ENCODE peak calls at places on chromosomes 16 and 17, in five cellular contexts. R is SK-N-SH, F is GM12878, Q is HepG2, K is K562. Z is an unnamed sample.

GRCh38 chr17:83073389-83074063 is 5.9 kb upstream of the METRNL start:
- DNase-seq in F (no peak), Q (no peak), R (no peak), K (peak), Z (no peak)

GRCh38 chr17:45022655-45023339 is 28.6 kb downstream of the DCAKD start:
- DNase-seq in F (peak), Q (no peak), K (no peak), R (no peak), Z (no peak)

GRCh38 chr16:73040136-73040535 is 7.8 kb downstream of the ZFHX3 start:
- DNase-seq in Q (no peak), F (no peak), R (no peak), K (no peak), Z (no peak)

GRCh38 chr16:85631802-85632393 is 18.8 kb downstream of the GSE1 start:
- DNase-seq in Q (no peak), K (no peak), F (no peak), R (peak), Z (no peak)

GRCh38 chr16:1772908-1773702 is at the start of gene MRPS34:
- DNase-seq in F (peak), R (peak), K (peak), Q (peak), Z (peak)

GRCh38 chr17:32261937-32262510 is 3.6 kb upstream of the RHBDL3 start:
- DNase-seq in Q (no peak), F (no peak), R (no peak), K (no peak), Z (no peak)

GRCh38 chr17:34673516-34673915 is 94.1 kb downstream of the TMEM132E start:
- DNase-seq in F (no peak), K (no peak), R (no peak), Q (no peak), Z (no peak)

GRCh38 chr16:81745704-81746558 is 33.2 kb upstream of the PLCG2 start:
- DNase-seq in Q (peak), R (peak), K (peak), F (no peak), Z (peak)

GRCh38 chr17:44424828-44425463 is 35.5 kb upstream of the ITGA2B start:
- DNase-seq in R (no peak), K (no peak), Q (no peak), F (no peak), Z (no peak)

GRCh38 chr17:48804936-48805411 is 12.1 kb downstream of the TTLL6 start:
- DNase-seq in Q (peak), F (no peak), R (peak), K (peak), Z (peak)

GRCh38 chr17:32310927-32311568 is 30.9 kb downstream of the C17orf75 start:
- DNase-seq in R (peak), Q (no peak), F (no peak), K (no peak), Z (no peak)

GRCh38 chr17:16934133-16934795 is 37.7 kb downstream of the TNFRSF13B start:
- DNase-seq in K (no peak), Q (no peak), F (no peak), R (no peak), Z (no peak)

GRCh38 chr16:55853114-55853513 is 20.2 kb upstream of the CES1 start:
- DNase-seq in Q (no peak), R (no peak), F (no peak), K (no peak), Z (no peak)

GRCh38 chr17:76501018-76501826 is at the start of gene RHBDF2:
- DNase-seq in K (peak), F (peak), R (peak), Q (peak), Z (peak)

GRCh38 chr16:28090646-28091377 is 27.3 kb upstream of the GSG1L start:
- DNase-seq in F (no peak), R (peak), Q (no peak), K (peak), Z (no peak)

GRCh38 chr16:23920446-23920845 is 84.7 kb downstream of the PRKCB start:
- DNase-seq in R (no peak), K (no peak), Q (no peak), F (no peak), Z (no peak)

GRCh38 chr17:75144816-75145511 is 9.3 kb downstream of the JPT1 start:
- DNase-seq in K (no peak), Q (no peak), F (no peak), R (no peak), Z (no peak)

GRCh38 chr16:86158688-86159360 is 259.9 kb downstream of the IRF8 start:
- DNase-seq in K (no peak), F (no peak), R (no peak), Q (no peak), Z (no peak)

GRCh38 chr17:77332981-77333685 is 192.4 kb downstream of the SEC14L1 start:
- DNase-seq in K (peak), F (no peak), R (no peak), Q (no peak), Z (no peak)

GRCh38 chr17:77445908-77446535 is 305.3 kb downstream of the SEC14L1 start:
- DNase-seq in R (no peak), F (no peak), Q (no peak), K (no peak), Z (peak)

GRCh38 chr16:28108590-28109247 is 45.2 kb upstream of the GSG1L start:
- DNase-seq in K (no peak), Q (no peak), R (no peak), F (no peak), Z (peak)

GRCh38 chr16:89319883-89320716 is 102.6 kb downstream of the ZNF778 start:
- DNase-seq in Q (peak), K (peak), R (no peak), F (peak), Z (no peak)

GRCh38 chr17:8126306-8127066 is 2.6 kb upstream of the HES7 start:
- DNase-seq in R (peak), K (peak), Q (no peak), F (no peak), Z (no peak)

GRCh38 chr17:30343741-30344140 is 9.9 kb upstream of the TMIGD1 start:
- DNase-seq in Q (no peak), R (no peak), F (no peak), K (no peak), Z (no peak)

GRCh38 chr16:27174007-27174406 is 29.3 kb upstream of the KDM8 start:
- DNase-seq in F (no peak), R (peak), K (no peak), Q (no peak), Z (no peak)

GRCh38 chr16:4615389-4616046 is 830 bp upstream of the UBALD1 start:
- DNase-seq in F (no peak), K (no peak), R (no peak), Q (no peak), Z (no peak)

GRCh38 chr17:46020023-46020735 is 21.1 kb downstream of the STH start:
- DNase-seq in F (peak), K (no peak), Q (no peak), R (no peak), Z (peak)

GRCh38 chr17:17422641-17423040 is 54.2 kb upstream of the MED9 start:
- DNase-seq in K (no peak), Q (no peak), R (no peak), F (no peak), Z (no peak)

GRCh38 chr17:4544135-4544651 is 11.0 kb downstream of the MYBBP1A start:
- DNase-seq in R (no peak), K (no peak), Q (no peak), F (no peak), Z (no peak)

GRCh38 chr17:18946536-18946935 is 5.4 kb upstream of the SLC5A10 start:
- DNase-seq in Q (no peak), K (no peak), R (no peak), F (no peak), Z (no peak)

GRCh38 chr17:4498461-4499397 is at the start of gene SPNS2:
- DNase-seq in K (peak), F (no peak), Q (no peak), R (peak), Z (peak)

GRCh38 chr16:31335431-31335830 is 19.5 kb upstream of the ITGAX start:
- DNase-seq in Q (no peak), K (no peak), R (no peak), F (no peak), Z (no peak)

GRCh38 chr16:49495151-49495566 is 121.6 kb downstream of the C16orf78 start:
- DNase-seq in R (no peak), Q (no peak), F (no peak), K (no peak), Z (no peak)

GRCh38 chr17:17888821-17889220 is 52.0 kb upstream of the SREBF1 start:
- DNase-seq in R (peak), Q (no peak), F (no peak), K (no peak), Z (no peak)

GRCh38 chr16:87608400-87608985 is 6.2 kb downstream of the JPH3 start:
- DNase-seq in K (peak), R (no peak), F (no peak), Q (peak), Z (no peak)
- TF ChIP-seq GABPA in K (no peak), R (no peak), F (no peak), Q (no peak), Z (no peak)

DNA sequence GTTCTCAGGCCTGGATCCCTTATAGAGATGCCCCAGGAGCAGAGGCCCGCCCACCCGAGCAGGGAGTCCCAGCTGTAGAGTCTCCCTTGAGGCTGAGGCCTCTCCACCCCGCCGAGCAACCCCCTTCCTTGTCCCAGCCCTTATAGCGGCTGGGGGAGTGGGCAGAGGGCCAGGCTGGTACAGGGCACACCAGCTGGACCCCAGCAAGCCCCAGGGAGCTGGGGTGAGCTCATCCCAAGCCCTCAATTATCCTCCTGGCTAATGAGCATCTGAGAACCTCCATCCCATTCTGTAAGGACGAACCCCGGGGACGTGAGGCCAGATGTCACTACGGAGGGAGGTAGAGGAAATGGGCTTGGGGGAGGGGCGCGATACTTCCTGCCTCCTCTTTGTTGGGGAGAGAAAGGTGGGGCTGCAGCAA is 3.2 kb upstream of the SNN start:
- DNase-seq in R (no peak), K (no peak), F (no peak), Q (no peak), Z (no peak)
- TF ChIP-seq REST in R (no peak), K (no peak), F (no peak), Q (no peak), Z (no peak)

GRCh38 chr17:38916771-38917170 is 8.6 kb upstream of the LASP1NB start:
- DNase-seq in K (no peak), F (no peak), Q (no peak), R (no peak), Z (no peak)

GRCh38 chr17:38912221-38912813 is 13.1 kb upstream of the LASP1NB start:
- DNase-seq in K (no peak), R (peak), Q (no peak), F (no peak), Z (no peak)

GRCh38 chr17:38917259-38917658 is 8.2 kb upstream of the LASP1NB start:
- DNase-seq in F (no peak), Q (no peak), K (no peak), R (no peak), Z (no peak)

GRCh38 chr17:38915639-38915995 is 9.8 kb upstream of the LASP1NB start:
- DNase-seq in K (no peak), F (no peak), Q (no peak), R (peak), Z (no peak)

DNA sequence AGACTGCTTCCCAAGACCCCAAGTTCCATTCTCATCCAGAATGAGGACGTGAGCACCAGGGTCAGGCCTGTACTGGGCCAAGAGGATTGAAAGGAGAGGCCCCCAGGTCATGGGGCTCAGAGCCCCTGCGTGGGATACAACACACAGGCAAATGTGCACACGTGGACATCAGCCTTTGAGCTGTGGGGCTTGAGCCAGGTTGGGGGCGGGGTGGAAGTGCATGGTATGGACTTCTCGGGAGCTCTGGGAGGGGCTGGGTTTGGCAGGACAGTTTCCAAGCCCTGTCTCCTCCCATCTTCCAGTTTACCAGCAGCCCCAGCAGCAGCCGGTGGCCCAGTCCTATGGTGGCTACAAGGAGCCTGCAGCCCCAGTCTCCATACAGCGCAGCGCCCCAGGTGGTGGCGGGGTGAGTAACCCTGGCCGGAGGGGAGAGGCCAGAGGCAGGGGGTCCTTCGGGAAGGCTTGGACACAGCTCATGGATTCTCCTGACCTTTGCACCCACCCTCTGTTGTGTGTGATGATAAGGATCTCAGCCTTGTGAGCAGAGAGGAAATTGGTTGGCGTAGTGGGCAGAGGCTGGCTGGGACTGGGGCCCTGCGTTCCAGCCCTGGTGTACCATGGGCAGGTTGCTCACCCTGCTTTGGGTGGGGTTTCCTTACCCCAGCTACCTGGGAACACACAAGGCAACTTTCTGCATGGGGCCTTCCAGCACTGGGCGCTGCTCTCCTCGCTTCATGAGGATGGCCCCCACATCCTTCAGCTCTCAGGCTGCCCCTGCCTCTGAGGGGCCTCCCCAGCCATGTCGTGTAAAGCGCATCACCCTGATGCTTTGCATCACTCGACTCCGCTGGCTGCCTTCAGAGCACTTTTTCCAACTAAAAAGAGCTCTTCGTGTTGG is 10.4 kb upstream of the LASP1NB start:
- DNase-seq in Q (peak), R (peak), F (no peak), K (no peak), Z (no peak)
- TF ChIP-seq GABPA in Q (peak), R (no peak), F (no peak), K (no peak), Z (no peak)

GRCh38 chr17:73226556-73227172 is 33.8 kb downstream of the COG1 start:
- DNase-seq in Q (peak), R (no peak), K (no peak), F (no peak), Z (no peak)
- TF ChIP-seq REST in Q (no peak), R (no peak), K (no peak), F (no peak), Z (no peak)

DNA sequence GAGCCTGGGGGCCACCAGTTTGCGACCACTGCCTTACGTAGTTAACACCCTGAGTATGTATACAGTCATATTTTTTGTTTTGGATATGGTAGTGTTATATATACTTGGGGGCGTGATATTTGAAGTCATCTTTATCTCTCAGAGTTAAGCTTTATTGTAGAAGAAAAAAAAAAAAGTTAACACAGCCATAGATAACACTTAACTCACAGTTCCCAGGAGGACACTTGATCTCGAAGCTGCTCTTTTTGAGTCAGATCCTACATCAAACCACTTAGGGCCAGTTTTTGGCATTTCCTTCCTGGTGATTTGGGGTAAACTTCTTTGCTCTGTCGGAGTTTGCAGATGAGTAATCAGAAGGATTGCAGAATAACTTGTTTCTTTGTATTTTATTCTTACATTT is 5.8 kb downstream of the ITPRIPL2 start:
- DNase-seq in F (no peak), R (no peak), K (no peak), Q (no peak), Z (no peak)
- TF ChIP-seq GABPA in F (no peak), R (no peak), K (no peak), Q (no peak), Z (no peak)

GRCh38 chr17:57576744-57577143 is 168.4 kb downstream of the CCDC182 start:
- DNase-seq in F (no peak), K (no peak), Q (no peak), R (no peak), Z (no peak)

GRCh38 chr17:57572062-57572461 is 173.0 kb downstream of the CCDC182 start:
- DNase-seq in Q (no peak), R (no peak), K (no peak), F (no peak), Z (no peak)

GRCh38 chr17:57572600-57572999 is 172.5 kb downstream of the CCDC182 start:
- DNase-seq in Q (no peak), R (no peak), F (no peak), K (no peak), Z (no peak)

GRCh38 chr17:57570740-57571344 is 174.3 kb downstream of the CCDC182 start:
- DNase-seq in R (no peak), K (no peak), F (no peak), Q (no peak), Z (no peak)

GRCh38 chr17:57574040-57574513 is 171.0 kb downstream of the CCDC182 start:
- DNase-seq in Q (no peak), R (no peak), F (no peak), K (no peak), Z (no peak)
- TF ChIP-seq REST in Q (no peak), R (no peak), F (no peak), K (no peak), Z (no peak)

Z was measured in HL-60.